ENCODE peak calls at places on chromosomes 6 and 20, in four cellular contexts. Z is mucosa of descending colon, K is lower lobe of right lung, V is fibroblast of mammary gland. O is an unnamed sample.

GRCh38 chr6:68726992-68727391 is 91.9 kb downstream of the ADGRB3 start:
- DNase-seq in Z (no peak), K (no peak), V (no peak), O (no peak)

GRCh38 chr6:124869412-124869811 is 92.8 kb upstream of the RNF217 start:
- DNase-seq in Z (no peak), K (no peak), V (peak; percentile 7), O (no peak)

GRCh38 chr6:149933461-149933860 is 8.4 kb upstream of the ULBP2 start:
- DNase-seq in Z (no peak), K (no peak), V (no peak), O (no peak)

GRCh38 chr6:2081155-2082138 is 164.0 kb downstream of the GMDS start:
- DNase-seq in Z (no peak), K (no peak), V (no peak), O (no peak)

GRCh38 chr20:63101781-63102719 is 95.3 kb upstream of the BHLHE23 start:
- DNase-seq in Z (peak; percentile 61), K (peak; percentile 51), V (peak; percentile 34), O (peak; percentile 30)

GRCh38 chr20:3307695-3308094 is 68.7 kb upstream of the SLC4A11 start:
- DNase-seq in Z (no peak), K (no peak), V (no peak), O (no peak)

GRCh38 chr6:106444777-106445507 is 84.4 kb downstream of the CRYBG1 start:
- DNase-seq in Z (no peak), K (no peak), V (peak; percentile 72), O (peak; percentile 61)

GRCh38 chr20:34984756-34985261 is 29.1 kb downstream of the MYH7B start:
- DNase-seq in Z (peak; percentile 40), K (no peak), V (no peak), O (no peak)

GRCh38 chr20:36084897-36085617 is 69.5 kb upstream of the EPB41L1 start:
- DNase-seq in Z (no peak), K (no peak), V (peak; percentile 76), O (peak; percentile 47)

GRCh38 chr6:169577974-169578373 is 123.9 kb downstream of the WDR27 start:
- DNase-seq in Z (no peak), K (no peak), V (peak; percentile 22), O (peak; percentile 37)

GRCh38 chr6:107068691-107069630 is 41.0 kb downstream of the MTRES1 start:
- DNase-seq in Z (no peak), K (no peak), V (no peak), O (no peak)

GRCh38 chr6:148109732-148110131 is 232.9 kb upstream of the SASH1 start:
- DNase-seq in Z (no peak), K (peak; percentile 72), V (no peak), O (no peak)

GRCh38 chr6:6736753-6737654 is 148.5 kb downstream of the LY86 start:
- DNase-seq in Z (no peak), K (peak; percentile 69), V (peak; percentile 73), O (peak; percentile 26)

GRCh38 chr20:34109442-34109841 is 2.6 kb downstream of the EIF2S2 start:
- DNase-seq in Z (no peak), K (no peak), V (no peak), O (no peak)

GRCh38 chr6:6684365-6684833 is 95.9 kb downstream of the LY86 start:
- DNase-seq in Z (no peak), K (no peak), V (no peak), O (no peak)

GRCh38 chr6:33699131-33699530 is 12.4 kb downstream of the UQCC2 start:
- DNase-seq in Z (no peak), K (peak; percentile 39), V (no peak), O (no peak)

GRCh38 chr6:17987576-17988421 is at the start of gene KIF13A:
- DNase-seq in Z (peak; percentile 81), K (peak; percentile 81), V (peak; percentile 49), O (peak; percentile 67)

GRCh38 chr6:39543117-39543516 is 182.1 kb downstream of the KIF6 start:
- DNase-seq in Z (no peak), K (no peak), V (peak; percentile 8), O (no peak)

GRCh38 chr6:108592371-108593337 is 31.9 kb downstream of the FOXO3 start:
- DNase-seq in Z (no peak), K (no peak), V (peak; percentile 94), O (peak; percentile 87)

GRCh38 chr20:44706371-44707258 is 8.6 kb upstream of the CCN5 start:
- DNase-seq in Z (no peak), K (no peak), V (peak; percentile 81), O (no peak)

GRCh38 chr20:36465109-36466080 is 75.9 kb upstream of the MYL9 start:
- DNase-seq in Z (peak; percentile 55), K (no peak), V (peak; percentile 94), O (peak; percentile 91)

GRCh38 chr6:21271431-21272155 is 322.0 kb upstream of the SOX4 start:
- DNase-seq in Z (no peak), K (no peak), V (no peak), O (no peak)

GRCh38 chr20:59559024-59559817 is 45.1 kb upstream of the PHACTR3 start:
- DNase-seq in Z (no peak), K (no peak), V (no peak), O (no peak)

GRCh38 chr6:80638222-80639055 is 532.0 kb downstream of the BCKDHB start:
- DNase-seq in Z (no peak), K (peak; percentile 54), V (peak; percentile 93), O (peak; percentile 97)

GRCh38 chr6:16799279-16800193 is 38.3 kb upstream of the ATXN1 start:
- DNase-seq in Z (no peak), K (no peak), V (peak; percentile 45), O (no peak)

DNA sequence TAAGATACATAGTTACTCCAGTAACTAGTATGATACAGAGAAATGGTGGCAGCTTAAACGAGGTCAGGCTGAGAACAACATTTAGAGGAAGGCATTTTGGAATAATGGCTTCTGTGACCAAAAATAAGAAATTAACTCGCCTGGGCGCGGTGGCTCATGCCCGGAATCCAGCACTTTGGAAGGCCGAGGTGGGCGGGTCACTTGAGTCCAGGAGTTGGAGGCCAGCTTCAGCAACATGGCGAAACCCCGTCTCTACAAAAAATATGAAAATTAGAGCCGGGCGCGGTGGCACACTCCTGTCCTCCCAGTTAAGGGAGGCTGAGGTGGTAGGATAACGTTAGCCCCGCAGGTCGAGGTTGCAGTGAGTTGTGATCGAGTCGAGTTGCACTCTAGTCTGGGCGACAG is 1.8 kb downstream of the IGF2R start:
- DNase-seq in Z (no peak), K (no peak), V (no peak), O (no peak)
- H3K4me3 ChIP-seq in Z (no peak overlapping the region), K (peak overlapping the region; percentile 96), V (no peak overlapping the region), O (peak overlapping the region; percentile 63)

GRCh38 chr6:25602680-25602982 is 49.4 kb upstream of the SCGN start:
- DNase-seq in Z (no peak), K (no peak), V (no peak), O (peak; percentile 4)
- TF ChIP-seq CTCF in Z (no peak), K (peak; percentile 6), V (no peak), O (no peak)

DNA sequence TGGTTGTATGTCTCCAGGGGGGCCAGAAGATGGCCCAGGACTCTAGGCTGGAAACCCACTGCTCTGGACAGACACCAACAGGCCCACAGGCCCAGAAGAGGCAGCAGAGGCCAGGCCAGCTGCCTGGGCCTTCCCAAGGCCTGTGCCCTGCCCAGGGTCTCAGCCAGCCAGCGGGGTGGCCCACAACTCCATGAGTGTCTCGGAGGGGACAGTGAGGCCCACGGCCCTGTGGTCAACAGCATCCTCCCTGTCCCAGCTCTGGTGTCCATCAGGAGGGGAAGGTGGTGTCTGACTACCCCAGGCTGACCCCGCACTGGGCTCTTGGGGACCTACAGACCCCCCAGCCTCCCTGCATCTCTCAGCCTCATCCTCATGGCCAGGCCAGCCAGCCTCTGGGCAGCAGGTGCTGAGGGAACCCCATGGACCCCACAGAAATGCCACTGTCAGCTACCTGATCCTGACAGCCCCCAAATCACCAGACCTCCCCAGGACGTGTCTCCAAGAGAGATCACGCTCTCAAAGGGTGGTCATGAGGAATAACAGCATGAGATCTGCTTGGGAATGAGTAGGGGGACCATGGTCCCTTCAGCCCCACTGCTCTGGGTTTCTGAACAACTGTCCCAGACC is 112.4 kb downstream of the NOL4L start:
- DNase-seq in Z (no peak), K (no peak), V (no peak), O (no peak)
- H3K4me3 ChIP-seq in Z (no peak overlapping the region), K (no peak overlapping the region), V (no peak overlapping the region), O (no peak overlapping the region)

GRCh38 chr20:17889226-17889625 is 79.4 kb downstream of the SNX5 start:
- DNase-seq in Z (no peak), K (no peak), V (peak; percentile 73), O (peak; percentile 58)
- TF ChIP-seq CTCF in Z (no peak), K (no peak), V (peak; percentile 44), O (peak; percentile 21)

GRCh38 chr6:122838060-122838780 is 49.2 kb downstream of the SMPDL3A start:
- DNase-seq in Z (no peak), K (no peak), V (peak; percentile 38), O (peak; percentile 25)

GRCh38 chr6:122832515-122833228 is 43.6 kb downstream of the SMPDL3A start:
- DNase-seq in Z (no peak), K (no peak), V (no peak), O (no peak)

GRCh38 chr6:122831511-122831910 is 42.5 kb downstream of the SMPDL3A start:
- DNase-seq in Z (no peak), K (no peak), V (no peak), O (no peak)

GRCh38 chr6:122829456-122829855 is 40.4 kb downstream of the SMPDL3A start:
- DNase-seq in Z (no peak), K (no peak), V (no peak), O (no peak)

GRCh38 chr6:122833229-122833556 is 44.1 kb downstream of the SMPDL3A start:
- DNase-seq in Z (no peak), K (no peak), V (no peak), O (peak; percentile 34)
- H3K4me3 ChIP-seq in Z (no peak overlapping the region), K (no peak overlapping the region), V (no peak overlapping the region), O (no peak overlapping the region)

GRCh38 chr20:41034239-41034638 is 5.6 kb downstream of the TOP1 start:
- DNase-seq in Z (no peak), K (no peak), V (no peak), O (no peak)
- TF ChIP-seq CTCF in Z (no peak), K (no peak), V (no peak), O (no peak)

O was measured in astrocyte of the spinal cord.